ENCODE peak calls at places on chromosomes 3 and 15, in five cellular contexts. L, N, M, V and P are unnamed samples.
A peak's percentile ranks its signal among the peaks of the same experiment; 100 is the strongest.

GRCh38 chr3:118963711-118964110 is 70.9 kb downstream of the IGSF11 start:
- DNase-seq in V (no peak), L (no peak), M (no peak), N (no peak), P (no peak)

GRCh38 chr3:188000361-188000861 is 153.5 kb upstream of the LPP start:
- DNase-seq in M (no peak), L (no peak), V (no peak), N (no peak), P (no peak)

GRCh38 chr15:78249131-78249530 is 14.8 kb upstream of the ACSBG1 start:
- DNase-seq in V (no peak), M (no peak), L (no peak), N (no peak), P (no peak)

GRCh38 chr3:9168230-9168629 is 81.2 kb downstream of the SRGAP3 start:
- DNase-seq in M (no peak), N (no peak), L (peak; percentile 84), V (no peak), P (no peak)

GRCh38 chr3:172987268-172987667 is 153.8 kb downstream of the SPATA16 start:
- DNase-seq in L (no peak), M (peak; percentile 36), N (no peak), V (no peak), P (no peak)

GRCh38 chr15:97679289-97679688 is 281.2 kb upstream of the ARRDC4 start:
- DNase-seq in V (no peak), L (no peak), N (no peak), M (no peak), P (no peak)

GRCh38 chr3:45084820-45085816 is 59.0 kb downstream of the CLEC3B start:
- DNase-seq in L (no peak), N (no peak), V (no peak), M (no peak), P (no peak)

GRCh38 chr3:52216585-52217408 is 8.6 kb downstream of the TLR9 start:
- DNase-seq in N (peak; percentile 36), V (peak; percentile 51), M (no peak), L (no peak), P (no peak)

GRCh38 chr3:64667138-64667537 is 20.7 kb downstream of the ADAMTS9 start:
- DNase-seq in N (no peak), V (no peak), L (no peak), M (no peak), P (peak; percentile 87)

GRCh38 chr3:61560452-61561373 is 658 bp upstream of the PTPRG start:
- DNase-seq in V (peak; percentile 68), N (peak; percentile 78), M (peak; percentile 46), L (no peak), P (peak; percentile 96)

GRCh38 chr15:39415634-39416033 is 165.2 kb upstream of the THBS1 start:
- DNase-seq in V (no peak), M (no peak), L (no peak), N (no peak), P (peak; percentile 62)

GRCh38 chr3:99846472-99846871 is 28.8 kb downstream of the CMSS1 start:
- DNase-seq in V (no peak), L (no peak), N (no peak), M (peak; percentile 33), P (no peak)

GRCh38 chr3:129795596-129795995 is 97.9 kb downstream of the TMCC1 start:
- DNase-seq in L (no peak), M (peak; percentile 65), N (no peak), V (no peak), P (no peak)

GRCh38 chr3:129837057-129837631 is 56.4 kb downstream of the TMCC1 start:
- DNase-seq in M (peak; percentile 29), L (no peak), N (no peak), V (peak; percentile 14), P (no peak)

GRCh38 chr15:98547741-98548166 is 100.6 kb upstream of the IGF1R start:
- DNase-seq in L (no peak), N (peak; percentile 33), M (no peak), V (no peak), P (no peak)

GRCh38 chr3:3907023-3907422 is 107.8 kb downstream of the LRRN1 start:
- DNase-seq in N (no peak), L (no peak), M (no peak), V (no peak), P (no peak)

GRCh38 chr3:168165390-168166269 is 69.9 kb upstream of the GOLIM4 start:
- DNase-seq in V (peak; percentile 64), N (peak; percentile 83), L (peak; percentile 47), M (peak; percentile 66), P (no peak)

DNA sequence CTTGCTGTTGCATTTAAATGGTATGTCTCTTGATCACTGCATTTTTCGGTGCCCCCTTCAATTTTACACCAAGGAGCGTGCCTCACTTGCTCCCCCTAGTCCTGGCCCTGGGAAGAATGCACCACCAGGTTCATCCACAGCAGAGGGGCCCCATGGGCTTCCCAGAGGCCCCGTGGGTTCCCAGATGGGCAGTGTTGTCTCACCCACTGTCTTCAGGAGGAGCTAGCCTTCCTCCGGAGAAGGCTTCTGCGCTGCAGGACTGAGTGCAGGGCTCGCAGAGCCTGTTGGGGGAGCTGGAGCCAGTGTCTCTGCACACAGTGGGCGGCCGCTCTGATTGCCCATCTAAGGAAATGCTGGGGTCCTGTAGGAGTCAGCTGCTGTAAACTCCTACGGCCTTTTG is 45.9 kb downstream of the POLR2M start:
- DNase-seq in N (no peak), L (no peak), M (no peak), V (no peak), P (no peak)
- TF ChIP-seq CTCF in N (no peak), L (no peak), M (no peak), V (no peak), P (peak; percentile 26)

DNA sequence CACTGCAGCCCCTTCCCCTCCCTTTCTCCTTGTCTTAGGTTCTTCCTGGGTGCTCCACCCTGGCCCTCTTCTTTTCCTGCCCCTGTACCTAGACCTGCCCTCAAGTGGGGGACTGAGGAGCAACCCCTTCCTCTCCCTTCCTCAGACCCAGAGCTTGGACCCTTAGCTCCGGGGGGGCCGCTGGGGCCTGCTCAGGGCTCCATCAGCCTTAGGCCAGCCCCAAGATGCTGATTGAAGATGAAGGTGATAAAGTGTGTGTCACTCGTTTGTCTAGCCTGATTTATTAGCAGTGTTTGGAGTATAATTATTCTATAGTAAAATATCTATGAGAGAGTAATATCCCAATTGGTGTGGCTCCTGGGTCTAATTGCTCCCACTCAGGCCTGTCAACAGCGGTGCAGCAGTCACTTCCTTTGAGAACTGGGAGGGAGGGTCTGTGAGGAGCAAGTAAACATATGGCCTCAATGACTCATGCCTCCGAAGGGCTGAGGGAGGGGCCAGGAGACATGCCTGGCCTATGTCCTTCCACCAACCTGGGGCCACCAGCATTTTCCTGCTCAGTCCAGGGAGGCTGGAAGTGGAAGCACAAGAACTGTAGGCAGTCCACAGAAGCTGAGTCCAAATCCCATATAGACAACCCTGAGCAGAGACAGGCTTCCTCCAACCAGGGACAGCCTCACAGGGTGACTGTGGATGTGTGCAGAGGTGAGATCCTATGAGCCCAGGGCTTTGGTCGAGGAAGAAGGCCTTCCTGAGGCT is 123.2 kb downstream of the DNAJB8 start:
- DNase-seq in M (peak; percentile 49), N (no peak), V (peak; percentile 63), L (no peak), P (no peak)
- TF ChIP-seq EP300 in M (no peak), N (no peak), V (no peak), L (no peak), P (no peak)

DNA sequence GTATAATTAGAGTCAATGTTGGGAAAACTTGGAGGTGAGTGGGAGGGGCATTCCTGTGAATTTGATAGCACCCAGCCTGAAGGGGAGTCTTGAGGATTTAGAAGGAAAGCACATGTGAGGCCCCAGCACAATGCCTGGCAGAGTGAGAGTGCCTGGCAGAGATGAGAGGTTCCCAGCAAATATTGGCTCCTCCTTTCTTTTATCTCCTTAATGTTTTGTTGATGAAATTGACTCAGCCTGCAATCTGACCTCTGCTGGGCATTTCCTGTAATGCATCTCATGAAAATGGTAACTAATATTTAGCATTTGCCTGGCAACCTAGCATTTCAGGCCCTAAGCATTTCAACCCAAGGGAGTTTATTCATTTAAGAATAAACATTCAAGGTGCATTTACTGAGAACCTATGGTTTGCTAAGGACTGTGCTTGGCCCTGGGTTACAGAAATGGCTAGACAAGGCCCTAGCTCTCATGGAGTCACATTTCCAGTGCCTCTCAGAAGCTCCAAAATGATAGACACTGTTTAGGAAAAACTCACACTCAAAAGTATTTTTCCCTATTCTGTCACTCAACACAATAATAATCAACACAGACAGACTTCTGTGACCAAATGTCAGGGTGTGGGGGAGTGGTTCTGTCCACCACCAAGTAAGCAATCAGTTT is 19.0 kb downstream of the PDHB start:
- DNase-seq in M (peak; percentile 51), N (peak; percentile 84), L (no peak), V (peak; percentile 66), P (no peak)
- TF ChIP-seq CTCF in M (peak; percentile 63), N (peak; percentile 76), L (peak; percentile 72), V (peak; percentile 85), P (peak; percentile 85)

GRCh38 chr3:35383719-35384555 is 255.4 kb upstream of the ARPP21 start:
- DNase-seq in N (no peak), V (peak; percentile 4), M (peak; percentile 27), L (no peak), P (no peak)
- TF ChIP-seq EP300 in N (no peak), V (no peak), M (no peak), L (no peak), P (no peak)